ENCODE peak calls at places on chromosomes 5 and 9, in ten cellular contexts. D, J, I, U, X, Q, T, W, R and V are unnamed samples.

GRCh38 chr9:97831843-97832636 is 21.0 kb upstream of the FOXE1 start:
- DNase-seq in W (no peak), J (no peak), Q (no peak), D (no peak), U (no peak), X (no peak), T (no peak), I (no peak), R (no peak), V (no peak)

GRCh38 chr5:112646139-112646941 is 91.3 kb upstream of the APC start:
- DNase-seq in X (no peak), T (no peak), J (no peak), D (no peak), W (peak), R (no peak), I (no peak), Q (no peak), U (no peak), V (no peak)

GRCh38 chr5:136036293-136036911 is 7.6 kb downstream of the TGFBI start:
- DNase-seq in X (no peak), R (no peak), I (no peak), J (no peak), T (no peak), D (no peak), W (no peak), Q (no peak), U (no peak), V (no peak)

GRCh38 chr5:42518595-42519067 is 95.4 kb downstream of the GHR start:
- DNase-seq in J (no peak), X (no peak), W (no peak), T (no peak), U (no peak), D (no peak), Q (no peak), I (no peak), R (peak), V (no peak)

GRCh38 chr5:69295088-69295754 is 37.4 kb downstream of the CCDC125 start:
- DNase-seq in J (no peak), T (peak), U (no peak), R (no peak), D (peak), I (peak), Q (no peak), X (no peak), W (peak), V (no peak)

GRCh38 chr9:136983611-136984314 is 970 bp downstream of the LCNL1 start:
- DNase-seq in U (no peak), X (no peak), R (no peak), I (no peak), Q (no peak), J (no peak), W (peak), T (no peak), D (no peak), V (no peak)

GRCh38 chr5:119417891-119418781 is 34.2 kb upstream of the HSD17B4 start:
- DNase-seq in U (no peak), J (no peak), R (no peak), X (no peak), Q (no peak), T (peak), I (peak), D (peak), W (peak), V (no peak)

GRCh38 chr9:121299125-121299466 is 31.1 kb downstream of the GSN start:
- DNase-seq in U (no peak), X (peak), Q (no peak), R (no peak), T (no peak), D (no peak), W (no peak), J (no peak), I (no peak), V (no peak)

GRCh38 chr5:110865400-110866094 is 126.7 kb downstream of the SLC25A46 start:
- DNase-seq in J (no peak), I (peak), X (peak), W (peak), Q (no peak), R (no peak), U (no peak), D (no peak), T (peak), V (peak)

GRCh38 chr9:133604214-133604613 is 5.0 kb downstream of the FAM163B start:
- DNase-seq in U (no peak), W (peak), Q (no peak), J (no peak), X (no peak), T (peak), R (no peak), D (no peak), I (no peak), V (no peak)

GRCh38 chr5:88683506-88684135 is 199.4 kb downstream of the MEF2C start:
- DNase-seq in W (no peak), U (no peak), J (no peak), R (no peak), D (no peak), X (no peak), T (no peak), Q (no peak), I (peak), V (no peak)
- TF ChIP-seq CTCF in W (no peak), U (no peak), J (peak), R (no peak), D (peak), X (no peak), T (no peak), Q (no peak), I (peak), V (peak)

DNA sequence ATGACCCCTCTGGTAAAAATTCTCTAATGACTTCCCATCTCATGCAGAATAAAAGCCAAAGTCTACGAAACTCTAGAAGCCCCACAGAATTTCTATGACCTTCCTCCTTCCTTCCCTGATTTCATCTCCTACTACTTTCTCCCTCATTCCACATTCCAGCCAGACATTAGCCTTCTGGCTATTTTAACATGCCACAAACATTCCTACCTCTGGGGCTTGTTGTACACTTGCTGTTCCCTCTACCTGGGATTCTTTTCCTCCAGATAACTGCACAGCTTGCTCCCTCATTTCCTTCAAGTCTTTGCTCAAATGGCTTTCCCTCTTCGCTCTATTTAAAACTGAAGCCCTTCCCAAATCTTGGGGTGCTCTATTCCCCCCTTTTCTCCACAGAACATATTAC is 60.1 kb downstream of the FBXW11 start:
- DNase-seq in U (no peak), Q (no peak), D (no peak), T (no peak), W (no peak), J (no peak), X (no peak), R (no peak), I (no peak), V (no peak)
- TF ChIP-seq CTCF in U (no peak), Q (no peak), D (no peak), T (no peak), W (no peak), J (no peak), X (no peak), R (no peak), I (no peak), V (peak)

GRCh38 chr5:174735498-174736350 is 11.3 kb downstream of the MSX2 start:
- DNase-seq in I (no peak), U (no peak), J (no peak), D (no peak), T (no peak), W (peak), Q (no peak), X (peak), R (no peak), V (no peak)
- TF ChIP-seq CTCF in I (peak), U (peak), J (peak), D (peak), T (peak), W (peak), Q (no peak), X (peak), R (peak), V (peak)

DNA sequence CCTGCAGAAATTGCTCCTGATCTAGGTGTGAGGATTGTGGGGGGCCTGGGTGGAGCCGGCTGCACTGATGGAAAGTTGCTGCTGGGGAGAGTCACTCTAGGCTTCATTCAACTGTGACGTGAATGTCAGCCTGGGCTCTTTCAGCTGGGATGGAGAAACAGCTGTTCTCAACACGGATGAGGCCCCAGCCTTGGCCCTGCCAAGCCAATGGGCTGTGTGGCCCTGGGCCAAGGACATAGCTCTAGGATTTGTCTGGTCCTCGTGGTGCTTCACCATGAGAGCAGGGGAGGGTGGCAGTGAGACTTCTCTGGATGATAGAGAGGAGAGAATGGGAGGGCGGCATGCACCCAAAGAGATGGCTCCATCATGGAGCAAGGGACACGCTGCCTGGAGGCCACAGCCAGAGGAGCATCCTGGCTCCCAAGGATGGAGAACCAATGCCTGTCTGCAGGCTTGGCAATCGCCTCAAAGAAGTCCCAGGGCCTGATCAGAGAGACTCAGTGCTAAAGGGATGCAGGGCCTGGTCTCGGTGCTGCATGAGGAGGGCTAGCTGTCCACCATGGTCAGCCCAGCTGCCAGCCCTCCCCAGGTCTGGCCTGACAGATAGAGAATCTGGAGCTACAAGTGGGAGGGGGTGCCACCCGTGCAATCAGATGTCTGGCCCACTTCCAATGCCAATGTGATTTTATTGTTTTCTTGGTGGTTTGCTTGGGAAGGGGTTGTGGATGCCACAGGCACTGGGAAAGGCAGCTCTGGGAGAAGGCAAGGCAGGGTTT is 141.0 kb downstream of the GADD45G start:
- DNase-seq in I (no peak), T (no peak), D (no peak), X (no peak), U (no peak), J (no peak), Q (no peak), W (no peak), R (no peak), V (no peak)
- TF ChIP-seq CTCF in I (no peak), T (no peak), D (no peak), X (no peak), U (no peak), J (no peak), Q (no peak), W (no peak), R (no peak), V (no peak)

DNA sequence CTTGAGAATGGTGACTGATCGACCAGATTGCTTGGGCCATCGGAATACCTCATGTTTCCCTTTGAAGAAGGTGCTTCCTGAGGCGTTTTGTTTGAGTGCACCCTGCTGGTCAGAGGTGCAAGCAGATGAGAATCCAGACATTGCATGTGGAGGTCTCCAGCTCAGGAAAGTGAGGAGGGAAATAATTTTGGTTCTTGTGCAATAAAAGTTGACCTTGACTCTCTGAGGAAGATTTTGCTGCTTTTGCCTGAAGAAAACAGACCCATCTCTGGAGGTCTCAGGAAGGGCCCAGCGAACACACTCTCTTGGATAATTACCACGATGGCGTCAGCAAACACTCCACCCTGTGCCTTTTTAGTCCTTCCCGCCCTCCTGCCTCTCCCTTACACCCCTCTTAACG is 69.7 kb downstream of the GRAMD2B start:
- DNase-seq in R (no peak), U (no peak), I (no peak), D (no peak), J (no peak), W (peak), T (peak), X (peak), Q (no peak), V (no peak)
- TF ChIP-seq CTCF in R (no peak), U (no peak), I (peak), D (peak), J (peak), W (peak), T (peak), X (peak), Q (peak), V (peak)

DNA sequence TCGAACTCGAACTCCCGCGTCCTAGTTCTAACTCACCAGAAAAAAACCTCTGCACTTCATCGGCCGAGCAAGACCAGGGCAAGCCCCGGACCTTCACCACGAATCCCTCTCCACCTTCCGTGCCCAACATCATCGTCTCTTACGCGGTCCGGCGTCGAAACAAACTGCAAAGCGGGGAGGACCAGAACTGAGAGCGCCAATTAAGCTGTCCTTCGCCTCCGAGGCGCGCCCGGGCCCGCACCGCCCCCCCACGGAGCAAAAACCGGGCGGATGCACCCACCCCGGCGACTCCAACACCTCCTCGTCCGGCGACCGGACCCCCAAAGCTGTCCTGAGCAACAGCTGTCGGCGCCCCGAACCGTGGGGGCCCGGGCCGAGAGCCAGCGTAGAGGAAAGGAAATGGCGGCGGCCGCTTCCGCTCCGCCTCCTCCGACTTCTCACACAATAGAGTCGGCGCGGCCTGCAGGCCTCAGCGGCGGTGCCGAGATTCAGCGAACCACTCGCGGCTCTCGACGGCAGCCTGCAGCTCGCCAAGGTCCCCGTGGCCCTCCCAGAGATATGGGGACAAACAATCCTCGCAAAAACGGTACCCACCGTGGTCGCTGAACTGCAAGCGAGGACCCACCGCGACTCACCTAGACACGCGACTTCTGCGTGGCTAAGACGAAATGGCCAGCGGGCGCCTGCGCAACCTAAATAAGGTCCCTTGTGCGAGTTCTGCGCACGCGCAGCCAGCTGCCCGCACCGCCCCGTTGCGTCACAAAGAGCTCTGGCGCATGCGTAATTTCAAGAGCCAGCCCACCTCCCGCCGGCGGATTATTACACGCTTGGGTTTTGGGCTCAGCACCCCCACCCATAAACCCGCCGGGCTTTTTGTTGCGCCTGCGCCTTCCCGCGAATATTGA is at the start of gene HNRNPH1:
- DNase-seq in R (peak), J (peak), I (peak), U (peak), X (peak), Q (peak), T (peak), D (peak), W (peak), V (peak)
- TF ChIP-seq CTCF in R (peak), J (no peak), I (no peak), U (no peak), X (peak), Q (peak), T (no peak), D (no peak), W (no peak), V (no peak)

DNA sequence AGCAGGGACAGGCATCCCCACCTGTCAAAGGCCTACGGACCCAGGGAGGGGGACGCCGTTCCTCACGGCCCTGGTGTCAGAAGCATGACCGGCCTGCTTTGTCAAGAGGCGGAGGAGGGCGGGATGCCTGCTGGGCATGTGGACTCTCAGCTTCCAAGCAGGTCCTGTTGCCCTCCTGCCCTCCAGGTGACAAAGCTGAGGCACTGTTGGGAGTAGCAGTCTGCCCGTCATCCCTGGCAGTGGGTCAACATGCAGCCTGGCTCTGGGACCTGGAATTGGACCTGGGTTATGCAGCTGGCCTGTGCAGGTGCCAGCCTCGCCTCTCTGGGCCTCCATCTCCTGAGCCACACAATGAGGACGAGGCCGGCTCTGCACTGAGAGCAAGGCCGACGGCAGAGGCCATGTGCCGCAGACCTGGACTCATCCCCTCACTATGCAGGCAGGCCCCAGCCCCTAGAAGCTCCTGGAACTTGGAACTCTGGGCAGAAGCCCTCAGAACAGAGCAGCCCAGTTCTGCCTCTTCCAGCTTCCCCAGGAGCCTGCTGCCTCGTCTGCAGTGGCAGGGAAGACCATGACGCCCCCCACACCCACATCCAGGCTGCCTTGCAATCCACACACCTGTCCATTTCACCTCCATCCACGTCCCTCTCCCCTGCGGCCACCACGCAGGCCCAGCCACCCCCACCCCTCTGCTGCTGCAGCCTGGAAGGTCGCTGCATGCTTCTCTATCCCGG is 20.8 kb upstream of the FCN1 start:
- DNase-seq in J (no peak), U (no peak), X (no peak), D (no peak), W (no peak), R (no peak), Q (peak), T (no peak), I (no peak), V (no peak)
- TF ChIP-seq CTCF in J (no peak), U (no peak), X (no peak), D (no peak), W (no peak), R (no peak), Q (no peak), T (no peak), I (no peak), V (no peak)

GRCh38 chr5:74394924-74395880 is 245.3 kb downstream of the ENC1 start:
- DNase-seq in U (no peak), D (no peak), Q (no peak), J (no peak), I (no peak), W (no peak), X (peak), T (no peak), R (peak), V (peak)
- TF ChIP-seq CTCF in U (no peak), D (no peak), Q (no peak), J (no peak), I (no peak), W (no peak), X (peak), T (no peak), R (no peak), V (peak)

DNA sequence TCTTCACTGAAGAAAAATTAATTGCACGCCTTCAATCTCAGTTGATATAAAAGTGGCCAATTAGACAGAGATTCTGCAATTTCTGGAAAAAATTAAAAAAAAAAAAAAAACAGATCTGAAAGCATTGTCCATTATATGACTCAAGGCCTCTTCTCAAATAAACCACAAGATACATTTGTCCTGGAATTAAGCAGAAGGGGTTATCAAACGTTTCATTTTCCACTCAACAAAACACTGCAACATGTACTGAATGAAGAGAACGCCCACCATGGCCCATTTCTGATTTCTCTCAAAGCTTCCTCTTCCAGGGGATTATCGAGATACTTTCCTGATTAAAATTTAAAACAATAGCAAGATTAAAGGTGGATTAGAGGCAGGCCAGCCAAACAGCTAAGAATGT is 5.8 kb upstream of the PAPPA start:
- DNase-seq in W (no peak), T (no peak), R (no peak), Q (no peak), X (no peak), J (no peak), U (no peak), I (no peak), D (no peak), V (no peak)
- TF ChIP-seq CTCF in W (no peak), T (no peak), R (no peak), Q (no peak), X (no peak), J (no peak), U (no peak), I (no peak), D (no peak), V (no peak)

DNA sequence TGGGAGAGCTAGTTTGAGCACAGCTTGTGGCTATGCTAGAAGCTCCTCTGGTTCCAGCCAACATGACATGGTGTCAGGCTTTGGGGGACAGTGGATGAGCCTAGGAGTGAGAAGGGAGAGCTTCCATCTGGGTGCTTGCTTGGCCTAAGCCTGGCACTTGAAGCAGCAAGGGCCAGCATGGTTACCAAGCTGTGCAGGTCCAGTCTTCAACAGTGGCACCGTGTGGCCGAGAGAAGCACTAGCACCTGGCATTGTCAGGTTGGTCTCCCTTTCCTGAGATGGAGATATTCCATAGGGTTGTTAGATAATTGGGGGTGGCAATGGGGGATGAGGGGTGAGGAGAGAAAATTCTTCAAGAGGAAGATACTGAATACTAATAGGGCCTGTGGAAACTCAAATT is 261.9 kb downstream of the PBX3 start:
- DNase-seq in D (no peak), I (no peak), U (no peak), R (no peak), T (peak), X (no peak), J (no peak), Q (no peak), W (no peak), V (no peak)
- TF ChIP-seq CTCF in D (peak), I (peak), U (no peak), R (no peak), T (peak), X (no peak), J (peak), Q (no peak), W (peak), V (no peak)